ENCODE peak calls at places on chromosome X, in ten cellular contexts. F is HTR-8/SVneo; E is activated T-helper 9 cell treated with anti-CD3 and anti-CD28 coated beads, Interleukin-2, amount 50 U/mL, for 16 hours; G is psoas muscle; A is stimulated activated CD8-positive, alpha-beta memory T cell treated with anti-CD3 and anti-CD28 coated beads, Interleukin-12 subunit alpha, Interleukin-12 subunit beta, amount 100 ng/mL, for 4 hours; S is astrocyte of the hippocampus; D is HepG2; K is activated CD8-positive, alpha-beta memory T cell treated with anti-CD3 and anti-CD28 coated beads for 48 hours; I is endothelial cell; Y is posterior vena cava. R is an unnamed sample.

GRCh38 chrX:23292979-23293651 is 41.5 kb upstream of the PTCHD1 start:
- DNase-seq in F (no peak), E (no peak), G (peak; percentile 15), A (no peak), S (peak; percentile 77), D (no peak), K (no peak), I (no peak), Y (no peak), R (peak; percentile 55)

GRCh38 chrX:25618248-25618647 is 519.9 kb upstream of the MAGEB18 start:
- DNase-seq in F (no peak), E (no peak), G (no peak), A (no peak), S (no peak), D (no peak), K (no peak), I (no peak), Y (no peak), R (no peak)

GRCh38 chrX:87409113-87409841 is 108.3 kb upstream of the KLHL4 start:
- DNase-seq in F (peak; percentile 0), E (no peak), G (peak; percentile 30), A (no peak), S (peak; percentile 96), D (peak; percentile 15), K (no peak), I (no peak), Y (peak; percentile 84), R (peak; percentile 84)

GRCh38 chrX:66162331-66162822 is 1.7 kb upstream of the HEPH start:
- DNase-seq in F (no peak), E (no peak), G (no peak), A (no peak), S (no peak), D (no peak), K (no peak), I (no peak), Y (no peak), R (no peak)

GRCh38 chrX:87236836-87237235 is 280.8 kb upstream of the KLHL4 start:
- DNase-seq in F (no peak), E (no peak), G (no peak), A (no peak), S (no peak), D (no peak), K (no peak), I (no peak), Y (no peak), R (no peak)

GRCh38 chrX:53684415-53685192 is 1.9 kb downstream of the HUWE1 start:
- DNase-seq in F (no peak), E (no peak), G (no peak), A (peak; percentile 75), S (peak; percentile 13), D (no peak), K (no peak), I (no peak), Y (no peak), R (no peak)

GRCh38 chrX:143664302-143664701 is 28.4 kb upstream of the SLITRK4 start:
- DNase-seq in F (no peak), E (no peak), G (no peak), A (no peak), S (peak; percentile 14), D (no peak), K (no peak), I (peak; percentile 2), Y (no peak), R (peak; percentile 1)

GRCh38 chrX:17967888-17968287 is 106.8 kb upstream of the RAI2 start:
- DNase-seq in F (no peak), E (no peak), G (no peak), A (no peak), S (no peak), D (no peak), K (no peak), I (no peak), Y (no peak), R (no peak)

GRCh38 chrX:78997870-78998558 is 52.8 kb downstream of the P2RY10 start:
- DNase-seq in F (no peak), E (no peak), G (no peak), A (no peak), S (no peak), D (no peak), K (no peak), I (no peak), Y (peak; percentile 44), R (no peak)

GRCh38 chrX:35826503-35826902 is 28.4 kb downstream of the MAGEB16 start:
- DNase-seq in F (no peak), E (no peak), G (no peak), A (no peak), S (no peak), D (no peak), K (no peak), I (no peak), Y (no peak), R (no peak)

GRCh38 chrX:69988955-69989394 is 60.8 kb downstream of the AWAT2 start:
- DNase-seq in F (no peak), E (no peak), G (no peak), A (no peak), S (no peak), D (no peak), K (no peak), I (no peak), Y (no peak), R (peak; percentile 3)

GRCh38 chrX:123884809-123885408 is 25.1 kb downstream of the XIAP start:
- DNase-seq in F (peak; percentile 10), E (no peak), G (no peak), A (no peak), S (peak; percentile 62), D (peak; percentile 31), K (no peak), I (peak; percentile 6), Y (no peak), R (peak; percentile 65)

GRCh38 chrX:130680164-130681035 is 222.6 kb downstream of the ENOX2 start:
- DNase-seq in F (no peak), E (no peak), G (no peak), A (no peak), S (peak; percentile 34), D (peak; percentile 68), K (no peak), I (no peak), Y (no peak), R (peak; percentile 65)

R was measured in M059J.